ENCODE peak calls at places on chromosomes 7 and 10, in six cellular contexts. W is HepG2, K is H1, T is GM12891, Z is GM12878, L is K562. I is an unnamed sample.

GRCh38 chr7:6023974-6024435 is 7.2 kb upstream of the ANKRD61 start:
- DNase-seq in K (no peak), L (peak; percentile 43), W (no peak), Z (no peak), T (no peak), I (no peak)

GRCh38 chr10:381805-382204 is 246.6 kb downstream of the ZMYND11 start:
- DNase-seq in K (no peak), Z (no peak), W (no peak), T (no peak), L (no peak), I (no peak)

GRCh38 chr10:83012866-83013265 is 1126.4 kb upstream of the GHITM start:
- DNase-seq in K (no peak), L (no peak), Z (no peak), T (no peak), W (no peak), I (no peak)

GRCh38 chr10:92142949-92143348 is 147.9 kb downstream of the CPEB3 start:
- DNase-seq in K (no peak), L (no peak), T (no peak), W (no peak), Z (peak; percentile 43), I (no peak)

GRCh38 chr10:122279725-122280141 is 8.6 kb downstream of the BTBD16 start:
- DNase-seq in Z (no peak), K (peak; percentile 86), T (no peak), L (peak; percentile 33), W (peak; percentile 54), I (no peak)

GRCh38 chr10:26733750-26734568 is 36.5 kb downstream of the PDSS1 start:
- DNase-seq in T (no peak), K (no peak), L (no peak), W (peak; percentile 97), Z (no peak), I (no peak)

GRCh38 chr7:152893801-152894294 is 134.3 kb downstream of the ACTR3B start:
- DNase-seq in W (no peak), K (no peak), T (no peak), Z (no peak), L (no peak), I (no peak)

GRCh38 chr7:139777304-139777890 is 401 bp downstream of the HIPK2 start:
- DNase-seq in L (peak; percentile 75), K (no peak), W (no peak), T (peak; percentile 41), Z (no peak), I (peak; percentile 38)

GRCh38 chr10:101919026-101919784 is 75.6 kb upstream of the KCNIP2 start:
- DNase-seq in T (no peak), L (no peak), K (no peak), W (no peak), Z (no peak), I (no peak)

GRCh38 chr10:8214587-8214986 is 160.1 kb downstream of the GATA3 start:
- DNase-seq in W (no peak), L (no peak), Z (no peak), T (no peak), K (no peak), I (no peak)

GRCh38 chr7:74092321-74092963 is 8.8 kb downstream of the LIMK1 start:
- DNase-seq in W (no peak), L (peak; percentile 18), K (no peak), Z (no peak), T (no peak), I (no peak)

GRCh38 chr7:110650313-110650712 is 440.6 kb upstream of the LRRN3 start:
- DNase-seq in L (no peak), Z (no peak), K (no peak), T (no peak), W (no peak), I (no peak)

GRCh38 chr7:41930538-41931262 is 227.8 kb upstream of the INHBA start:
- DNase-seq in K (no peak), T (no peak), L (no peak), W (no peak), Z (no peak), I (no peak)

GRCh38 chr10:28302012-28302667 is 724 bp downstream of the MPP7 start:
- DNase-seq in Z (no peak), W (no peak), L (peak; percentile 46), T (no peak), K (no peak), I (no peak)

GRCh38 chr7:151690597-151690996 is 170.9 kb upstream of the RHEB start:
- DNase-seq in K (no peak), T (no peak), L (no peak), W (no peak), Z (no peak), I (no peak)

GRCh38 chr7:140506788-140507464 is 27.6 kb upstream of the MKRN1 start:
- DNase-seq in T (no peak), K (peak; percentile 57), Z (no peak), L (peak; percentile 23), W (no peak), I (no peak)

GRCh38 chr10:58588673-58589265 is 76.1 kb downstream of the BICC1 start:
- DNase-seq in Z (no peak), K (peak; percentile 75), L (peak; percentile 36), W (no peak), T (no peak), I (no peak)

GRCh38 chr7:37186753-37187152 is 261.9 kb downstream of the ELMO1 start:
- DNase-seq in W (no peak), L (no peak), T (no peak), Z (no peak), K (no peak), I (no peak)

GRCh38 chr7:95476904-95477594 is 8.7 kb upstream of the ASB4 start:
- DNase-seq in L (peak; percentile 75), W (peak; percentile 73), Z (peak; percentile 28), K (no peak), T (no peak), I (no peak)

GRCh38 chr7:142855401-142855743 is 496 bp downstream of the EPHB6 start:
- DNase-seq in W (no peak), L (no peak), K (no peak), Z (no peak), T (no peak), I (no peak)

GRCh38 chr10:59580257-59580863 is 129.3 kb downstream of the SLC16A9 start:
- DNase-seq in Z (no peak), T (no peak), K (no peak), L (no peak), W (peak; percentile 3), I (no peak)

GRCh38 chr10:110977662-110978061 is 58.3 kb downstream of the SHOC2 start:
- DNase-seq in W (no peak), K (no peak), L (no peak), Z (no peak), T (no peak), I (no peak)

GRCh38 chr10:110978204-110978603 is 58.8 kb downstream of the SHOC2 start:
- DNase-seq in W (no peak), L (no peak), K (no peak), Z (no peak), T (no peak), I (no peak)

GRCh38 chr10:110979611-110980010 is 60.2 kb downstream of the SHOC2 start:
- DNase-seq in T (no peak), L (no peak), K (no peak), Z (no peak), W (no peak), I (no peak)

GRCh38 chr10:110983466-110983865 is 64.1 kb downstream of the SHOC2 start:
- DNase-seq in L (no peak), W (no peak), K (no peak), T (no peak), Z (no peak), I (no peak)

DNA sequence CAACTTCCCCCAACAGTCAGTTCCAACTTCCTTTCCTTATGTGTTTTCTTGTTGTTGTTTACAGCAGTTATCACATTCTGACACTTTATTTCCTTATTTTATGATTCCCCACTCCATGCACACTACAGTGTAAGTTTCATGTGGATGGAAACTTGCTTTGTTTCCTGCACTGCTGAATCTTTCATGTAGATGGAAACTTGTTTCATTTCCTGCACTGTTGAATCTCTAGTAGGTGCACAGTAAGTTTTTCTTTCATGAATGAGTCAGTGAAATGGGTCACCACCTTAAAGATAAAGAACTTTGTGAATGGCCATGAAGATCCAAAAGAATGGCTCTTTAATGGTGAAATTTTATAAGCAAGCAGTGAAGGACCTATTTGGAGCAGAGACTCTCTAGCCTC is 61.4 kb downstream of the SHOC2 start:
- DNase-seq in L (no peak), K (no peak), Z (no peak), T (no peak), W (no peak), I (no peak)
- TF ChIP-seq POLR2A in L (no peak), K (no peak), Z (no peak), T (no peak), W (no peak), I (no peak)

GRCh38 chr7:65001291-65001814 is 5.1 kb downstream of the ERV3-1 start:
- DNase-seq in Z (no peak), L (no peak), T (no peak), W (peak; percentile 49), K (no peak), I (no peak)
- TF ChIP-seq POLR2AphosphoS5 in Z (no peak), L (no peak), T (no peak), W (no peak), K (no peak), I (no peak)

DNA sequence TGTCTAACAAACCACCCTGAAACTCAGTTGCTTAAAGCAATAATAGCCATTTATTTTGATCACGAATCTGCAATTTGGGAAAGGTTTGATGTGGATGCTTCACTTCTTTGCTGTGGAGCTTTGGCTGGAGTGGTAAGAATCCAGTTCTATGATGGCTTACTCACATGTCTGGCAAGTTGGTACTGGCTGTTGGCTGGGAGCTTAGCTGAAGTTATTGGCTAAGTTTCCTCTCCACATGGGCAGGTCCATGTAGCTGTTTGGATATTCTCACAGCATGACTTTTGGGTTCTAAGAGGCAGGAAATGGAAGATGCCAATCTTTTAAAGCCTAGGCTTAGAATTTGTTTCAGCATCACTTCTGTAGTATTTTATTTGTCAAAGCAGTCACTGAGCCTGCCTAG is 277.6 kb upstream of the NRP1 start:
- DNase-seq in T (no peak), L (no peak), K (no peak), W (no peak), Z (no peak), I (no peak)
- TF ChIP-seq TAF1 in T (no peak), L (no peak), K (no peak), W (no peak), Z (no peak), I (no peak)

GRCh38 chr10:114252883-114253282 is 13.8 kb downstream of the VWA2 start:
- DNase-seq in K (no peak), Z (no peak), T (no peak), L (no peak), W (no peak), I (no peak)

GRCh38 chr10:114252097-114252496 is 13.0 kb downstream of the VWA2 start:
- DNase-seq in Z (no peak), T (no peak), L (no peak), K (no peak), W (no peak), I (no peak)

GRCh38 chr10:114250716-114251115 is 11.7 kb downstream of the VWA2 start:
- DNase-seq in W (no peak), L (no peak), Z (no peak), T (no peak), K (no peak), I (no peak)

GRCh38 chr10:114246679-114247305 is 7.7 kb downstream of the VWA2 start:
- DNase-seq in W (no peak), K (no peak), T (no peak), Z (no peak), L (no peak), I (no peak)

DNA sequence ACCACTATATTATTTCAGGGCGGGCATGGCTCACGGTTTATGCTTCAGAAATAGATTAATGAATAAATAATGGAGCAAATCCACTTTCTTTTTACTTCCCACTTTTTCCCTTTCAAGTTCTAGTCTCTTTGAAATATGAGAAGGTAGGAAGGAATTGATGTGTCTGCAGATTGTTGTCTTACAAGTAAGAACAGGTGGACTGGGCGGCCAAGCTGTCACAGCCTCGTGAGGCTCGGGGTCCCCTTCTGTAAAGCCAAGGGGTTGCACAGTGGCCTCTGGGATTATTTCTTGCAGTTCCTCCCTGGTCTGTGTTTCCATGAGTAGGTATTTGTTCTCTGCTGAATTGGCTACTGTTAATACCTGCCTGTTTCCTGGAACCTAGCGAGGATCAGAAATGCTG is 11.2 kb downstream of the VWA2 start:
- DNase-seq in Z (no peak), K (no peak), T (no peak), L (no peak), W (no peak), I (no peak)
- TF ChIP-seq POLR2A in Z (no peak), K (no peak), T (no peak), L (no peak), W (no peak), I (no peak)

I was measured in GM12892.